ENCODE peak calls at places on chromosomes 3 and 15, in seven cellular contexts. I is amniotic epithelial cell; F is activated naive CD8-positive, alpha-beta T cell treated with anti-CD3 and anti-CD28 coated beads, Interleukin-2, amount 50 U/mL, for 24 hours; D is esophagus squamous epithelium; T is NCI-H82; V is HFFc6; O is lung. Z is an unnamed sample.

GRCh38 chr3:160195106-160195505 is 30.1 kb upstream of the C3orf80 start:
- DNase-seq in F (no peak), D (no peak), V (no peak), I (no peak), T (no peak), O (no peak), Z (no peak)

GRCh38 chr15:95557226-95558046 is 773.1 kb upstream of the NR2F2 start:
- DNase-seq in D (no peak), V (peak), T (no peak), O (no peak), I (peak), F (no peak), Z (peak)

GRCh38 chr3:106176734-106177133 is 307.9 kb upstream of the CBLB start:
- DNase-seq in V (no peak), D (no peak), O (no peak), T (no peak), I (peak), F (peak), Z (peak)

GRCh38 chr3:38649500-38650247 is at the start of gene SCN5A:
- DNase-seq in T (peak), F (peak), O (no peak), V (no peak), D (no peak), I (no peak), Z (peak)

GRCh38 chr3:194130807-194131589 is 5.0 kb upstream of the HES1 start:
- DNase-seq in I (peak), F (no peak), T (no peak), V (no peak), O (peak), D (no peak), Z (peak)

GRCh38 chr3:10319804-10320203 is 1.1 kb downstream of the SEC13 start:
- DNase-seq in F (no peak), O (no peak), V (no peak), D (no peak), T (no peak), I (peak), Z (no peak)

GRCh38 chr3:27560484-27561056 is 76.4 kb upstream of the SLC4A7 start:
- DNase-seq in T (peak), F (no peak), O (no peak), D (no peak), V (no peak), I (no peak), Z (no peak)

GRCh38 chr3:2921903-2922302 is 188.3 kb downstream of the IL5RA start:
- DNase-seq in D (no peak), T (peak), O (no peak), F (no peak), V (no peak), I (peak), Z (no peak)

GRCh38 chr3:161153480-161153879 is 48.3 kb upstream of the B3GALNT1 start:
- DNase-seq in T (no peak), V (no peak), O (no peak), F (no peak), I (no peak), D (no peak), Z (no peak)

GRCh38 chr3:187186801-187187421 is 10.4 kb upstream of the RTP1 start:
- DNase-seq in T (no peak), I (peak), V (peak), F (no peak), O (peak), D (no peak), Z (peak)

GRCh38 chr3:176167272-176167671 is 1030.0 kb downstream of the TBL1XR1 start:
- DNase-seq in D (no peak), O (no peak), I (no peak), T (no peak), F (no peak), V (no peak), Z (no peak)

GRCh38 chr3:28699283-28699682 is 350.7 kb upstream of the AZI2 start:
- DNase-seq in D (no peak), F (no peak), O (no peak), T (no peak), I (no peak), V (no peak), Z (no peak)

GRCh38 chr3:72336821-72337479 is 511.3 kb downstream of the SHQ1 start:
- DNase-seq in F (no peak), I (peak), O (peak), T (peak), D (no peak), V (no peak), Z (peak)

GRCh38 chr3:13533823-13534435 is 15.0 kb upstream of the FBLN2 start:
- DNase-seq in V (no peak), I (no peak), F (no peak), T (no peak), O (no peak), D (no peak), Z (no peak)

GRCh38 chr3:124395165-124395564 is 335.1 kb upstream of the UMPS start:
- DNase-seq in V (no peak), I (peak), O (no peak), F (no peak), D (no peak), T (no peak), Z (peak)

GRCh38 chr3:66037330-66037985 is 1.3 kb downstream of the MAGI1 start:
- DNase-seq in O (peak), I (peak), D (no peak), F (no peak), V (no peak), T (peak), Z (peak)

GRCh38 chr3:195763248-195763830 is 42.6 kb downstream of the MUC20 start:
- DNase-seq in D (no peak), T (peak), O (no peak), F (no peak), V (no peak), I (no peak), Z (no peak)

GRCh38 chr3:148861277-148861869 is 3.7 kb upstream of the CPA3 start:
- DNase-seq in F (no peak), O (no peak), I (peak), D (no peak), T (peak), V (peak), Z (peak)

GRCh38 chr3:133211449-133211848 is 173.3 kb downstream of the TMEM108 start:
- DNase-seq in V (no peak), I (no peak), D (no peak), F (no peak), T (peak), O (no peak), Z (peak)

GRCh38 chr15:38128389-38128788 is 124.2 kb upstream of the SPRED1 start:
- DNase-seq in O (no peak), D (no peak), T (no peak), V (no peak), I (peak), F (no peak), Z (peak)

GRCh38 chr3:82474711-82475110 is 713.3 kb upstream of the GBE1 start:
- DNase-seq in O (no peak), V (no peak), I (no peak), D (no peak), T (no peak), F (no peak), Z (peak)

GRCh38 chr15:87730706-87731105 is 525.8 kb downstream of the NTRK3 start:
- DNase-seq in I (no peak), D (no peak), O (no peak), V (no peak), T (no peak), F (no peak), Z (peak)

GRCh38 chr3:160130950-160131349 is 94.3 kb upstream of the C3orf80 start:
- DNase-seq in V (peak), O (peak), T (no peak), D (no peak), F (no peak), I (peak), Z (peak)

GRCh38 chr15:25402342-25402741 is 36.5 kb downstream of the UBE3A start:
- DNase-seq in F (no peak), O (no peak), I (no peak), V (no peak), T (no peak), D (no peak), Z (no peak)

GRCh38 chr15:31387483-31388118 is 61.0 kb downstream of the KLF13 start:
- DNase-seq in D (no peak), I (peak), O (no peak), F (no peak), V (peak), T (no peak), Z (peak)

GRCh38 chr15:89374116-89375004 is 39.7 kb upstream of the POLG start:
- DNase-seq in T (peak), I (no peak), V (no peak), F (no peak), O (no peak), D (no peak), Z (no peak)

GRCh38 chr15:99168601-99169580 is 64.0 kb downstream of the SYNM start:
- DNase-seq in I (no peak), T (no peak), O (no peak), D (no peak), F (no peak), V (no peak), Z (no peak)

GRCh38 chr15:52440414-52440813 is 88.3 kb downstream of the MYO5A start:
- DNase-seq in F (peak), D (no peak), O (no peak), I (peak), T (no peak), V (no peak), Z (peak)

GRCh38 chr3:34669490-34669889 is 871.1 kb downstream of the PDCD6IP start:
- DNase-seq in D (no peak), F (no peak), T (no peak), V (no peak), O (no peak), I (no peak), Z (no peak)

GRCh38 chr15:82371649-82372048 is 22.4 kb upstream of the GOLGA6L10 start:
- DNase-seq in T (no peak), O (no peak), V (no peak), I (no peak), F (no peak), D (no peak), Z (no peak)

GRCh38 chr15:45715528-45715927 is 80.7 kb downstream of the SQOR start:
- DNase-seq in F (no peak), T (peak), O (no peak), D (no peak), V (peak), I (peak), Z (peak)

GRCh38 chr3:170709046-170709445 is 123.2 kb upstream of the SLC7A14 start:
- DNase-seq in O (no peak), V (peak), F (no peak), D (no peak), T (no peak), I (peak), Z (no peak)

GRCh38 chr3:172129868-172130751 is 90.7 kb downstream of the FNDC3B start:
- DNase-seq in T (no peak), O (peak), F (peak), V (peak), I (peak), D (peak), Z (peak)

GRCh38 chr3:27449530-27450150 is 34.5 kb downstream of the SLC4A7 start:
- DNase-seq in D (no peak), T (no peak), I (no peak), V (no peak), O (no peak), F (no peak), Z (no peak)

GRCh38 chr3:12195231-12195630 is 36.5 kb upstream of the TIMP4 start:
- DNase-seq in T (no peak), I (no peak), V (no peak), O (no peak), D (no peak), F (no peak), Z (peak)

GRCh38 chr15:62124176-62124952 is 40.7 kb downstream of the C2CD4B start:
- DNase-seq in O (no peak), I (peak), D (no peak), V (no peak), T (no peak), F (no peak), Z (no peak)

GRCh38 chr15:80242132-80242769 is 9.8 kb downstream of the CTXND1 start:
- DNase-seq in I (peak), D (no peak), V (peak), O (peak), F (peak), T (peak), Z (peak)

GRCh38 chr15:53323197-53323596 is 436.3 kb downstream of the WDR72 start:
- DNase-seq in D (no peak), F (no peak), V (no peak), O (no peak), I (no peak), T (no peak), Z (no peak)

GRCh38 chr3:33612641-33613040 is 105.4 kb downstream of the CLASP2 start:
- DNase-seq in O (no peak), T (no peak), V (no peak), I (peak), D (no peak), F (no peak), Z (no peak)